ENCODE peak calls at places on chromosomes 5 and 9, in six cellular contexts. L, T, M, J, S and O are unnamed samples. For H3K27me3, the result is how much of the 10 kb centered on the place peaks cover.

GRCh38 chr9:20024159-20024571 is 235.3 kb upstream of the SLC24A2 start:
- DNase-seq in L (no peak), T (no peak), M (no peak), J (no peak), S (no peak), O (no peak)

GRCh38 chr9:5578698-5579085 is 50.2 kb upstream of the RIC1 start:
- DNase-seq in L (no peak), T (no peak), M (no peak), J (no peak), S (no peak), O (no peak)

GRCh38 chr5:71790433-71790832 is 71.4 kb downstream of the CARTPT start:
- DNase-seq in L (no peak), T (no peak), M (no peak), J (no peak), S (no peak), O (no peak)

GRCh38 chr5:42057254-42057690 is 132.2 kb downstream of the FBXO4 start:
- DNase-seq in L (no peak), T (no peak), M (no peak), J (peak), S (peak), O (peak)

GRCh38 chr9:76018244-76018643 is 127.8 kb downstream of the PCSK5 start:
- DNase-seq in L (no peak), T (no peak), M (peak), J (peak), S (no peak), O (no peak)

GRCh38 chr5:92916036-92916435 is 665.0 kb downstream of the NR2F1-AS1 start:
- DNase-seq in L (no peak), T (no peak), M (no peak), J (no peak), S (no peak), O (no peak)

GRCh38 chr9:31390352-31391025 is 994.0 kb upstream of the ACO1 start:
- DNase-seq in L (no peak), T (no peak), M (no peak), J (no peak), S (no peak), O (no peak)

GRCh38 chr9:130427326-130427725 is 17.4 kb upstream of the ASS1 start:
- DNase-seq in L (no peak), T (no peak), M (no peak), J (no peak), S (no peak), O (no peak)

GRCh38 chr5:170067574-170068170 is 38.0 kb upstream of the FOXI1 start:
- DNase-seq in L (no peak), T (no peak), M (no peak), J (no peak), S (no peak), O (no peak)

GRCh38 chr5:125149503-125149902 is 403.1 kb upstream of the ZNF608 start:
- DNase-seq in L (no peak), T (no peak), M (no peak), J (no peak), S (no peak), O (peak)

GRCh38 chr9:75648021-75648420 is 242.5 kb upstream of the PCSK5 start:
- DNase-seq in L (no peak), T (peak), M (peak), J (no peak), S (no peak), O (no peak)

GRCh38 chr9:136687721-136688223 is 515 bp upstream of the AGPAT2 start:
- DNase-seq in L (no peak), T (peak), M (peak), J (peak), S (no peak), O (no peak)

GRCh38 chr9:111743275-111743674 is 51.5 kb downstream of the SHOC1 start:
- DNase-seq in L (no peak), T (no peak), M (no peak), J (no peak), S (no peak), O (peak)

GRCh38 chr5:154138701-154139100 is 51.8 kb upstream of the GALNT10 start:
- DNase-seq in L (peak), T (no peak), M (no peak), J (no peak), S (no peak), O (no peak)

GRCh38 chr5:74424162-74424868 is 216.2 kb downstream of the ENC1 start:
- DNase-seq in L (no peak), T (no peak), M (no peak), J (no peak), S (no peak), O (no peak)

GRCh38 chr9:122218885-122219855 is 9.6 kb downstream of the LHX6 start:
- DNase-seq in L (no peak), T (no peak), M (peak), J (no peak), S (no peak), O (no peak)

GRCh38 chr9:89985078-89985477 is 380.3 kb downstream of the GADD45G start:
- DNase-seq in L (no peak), T (no peak), M (no peak), J (no peak), S (no peak), O (no peak)

GRCh38 chr5:43332401-43332800 is 19.2 kb upstream of the HMGCS1 start:
- DNase-seq in L (no peak), T (no peak), M (no peak), J (no peak), S (no peak), O (no peak)

GRCh38 chr5:67161767-67162166 is 34.8 kb downstream of the CD180 start:
- DNase-seq in L (no peak), T (no peak), M (no peak), J (no peak), S (no peak), O (no peak)

GRCh38 chr5:67160985-67161384 is 35.6 kb downstream of the CD180 start:
- DNase-seq in L (no peak), T (no peak), M (no peak), J (no peak), S (peak), O (peak)

GRCh38 chr5:67164856-67165523 is 31.6 kb downstream of the CD180 start:
- DNase-seq in L (no peak), T (no peak), M (peak), J (no peak), S (no peak), O (no peak)

GRCh38 chr5:67163863-67164595 is 32.6 kb downstream of the CD180 start:
- DNase-seq in L (no peak), T (peak), M (peak), J (no peak), S (no peak), O (no peak)

DNA sequence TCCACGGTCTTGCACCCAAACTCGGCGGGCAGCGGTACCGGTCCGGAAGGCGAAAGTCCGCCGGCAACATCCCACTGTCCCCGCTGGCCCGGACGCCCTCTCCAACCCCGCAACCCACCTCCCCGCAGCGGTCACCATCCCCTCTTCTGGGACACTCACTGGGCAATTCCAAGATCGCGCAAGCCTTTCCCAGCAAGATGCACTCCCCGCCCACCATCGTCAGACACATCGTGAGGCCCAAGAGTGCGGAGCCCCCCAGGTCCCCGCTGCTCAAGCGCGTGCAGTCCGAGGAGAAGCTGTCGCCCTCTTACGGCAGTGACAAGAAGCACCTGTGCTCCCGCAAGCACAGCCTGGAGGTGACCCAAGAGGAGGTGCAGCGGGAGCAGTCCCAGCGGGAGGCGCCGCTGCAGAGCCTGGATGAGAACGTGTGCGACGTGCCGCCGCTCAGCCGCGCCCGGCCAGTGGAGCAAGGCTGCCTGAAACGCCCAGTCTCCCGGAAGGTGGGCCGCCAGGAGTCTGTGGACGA is 33.3 kb downstream of the CD180 start:
- DNase-seq in L (no peak), T (peak), M (peak), J (no peak), S (no peak), O (no peak)
- TF ChIP-seq CTCF in L (no peak), T (no peak), M (no peak), J (no peak), S (no peak), O (no peak)

DNA sequence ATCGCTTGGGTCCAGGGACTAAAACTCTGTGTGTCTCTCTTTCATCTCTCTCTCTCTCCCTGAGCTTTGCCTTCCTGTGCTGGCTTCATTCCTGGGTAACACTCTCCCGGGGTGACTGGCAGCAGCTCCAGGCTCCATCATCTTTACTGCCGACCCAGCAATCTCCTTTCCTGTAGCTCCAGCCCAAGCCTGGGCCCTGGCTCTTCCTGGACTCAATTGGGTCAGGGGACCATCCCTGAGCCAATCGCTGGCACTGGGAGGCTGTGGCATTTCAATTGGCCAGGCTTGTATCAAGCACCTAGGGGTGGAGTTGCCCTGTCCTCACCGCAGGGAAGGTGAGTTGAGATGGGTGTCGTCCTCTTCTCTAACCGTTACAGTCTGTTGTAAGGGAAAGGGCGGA is 31.9 kb downstream of the FAM240B start:
- DNase-seq in L (no peak), T (no peak), M (no peak), J (no peak), S (no peak), O (no peak)
- H3K4me3 ChIP-seq in L (peak), T (no peak), M (peak), J (no peak), S (no peak), O (no peak)

DNA sequence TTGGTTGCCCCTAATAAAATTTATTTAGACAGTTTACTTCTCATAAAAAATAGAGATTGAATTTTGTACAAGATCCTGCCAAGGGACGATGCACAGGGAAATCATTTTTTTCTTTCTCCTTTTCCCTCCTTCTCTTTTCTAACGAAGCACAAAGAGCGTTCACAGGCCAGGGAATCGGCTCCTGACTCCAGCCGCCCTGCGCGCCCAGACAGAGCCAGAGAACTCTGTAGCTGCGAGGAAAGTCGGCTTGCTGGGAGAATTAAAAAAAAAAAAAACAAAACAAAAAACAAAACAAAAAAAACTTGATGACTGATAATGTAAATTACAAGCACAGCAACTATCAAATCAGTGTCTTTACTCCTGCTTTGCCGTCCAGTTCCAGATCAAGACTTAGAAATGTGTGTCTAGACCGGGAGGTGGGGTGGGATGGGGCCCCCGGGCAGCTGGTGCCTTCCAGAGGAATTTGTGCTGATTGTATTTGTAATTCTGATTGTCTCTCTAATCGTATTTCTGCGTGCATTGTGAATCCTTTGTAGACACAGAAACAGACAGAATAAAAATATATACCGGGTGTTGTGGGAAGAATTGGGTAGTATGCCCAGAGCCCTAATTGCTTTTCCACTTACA is 3.6 kb upstream of the OTP start:
- DNase-seq in L (no peak), T (no peak), M (no peak), J (no peak), S (no peak), O (no peak)
- H3K27me3 ChIP-seq in L (half or more), T (half or more), M (under half), J (under half), S (half or more), O (half or more)

GRCh38 chr9:88310310-88310980 is 77.8 kb upstream of the SPIN1 start:
- DNase-seq in L (no peak), T (no peak), M (no peak), J (no peak), S (no peak), O (no peak)
- TF ChIP-seq CTCF in L (no peak), T (no peak), M (no peak), J (no peak), S (no peak), O (no peak)

GRCh38 chr5:151094054-151094858 is 13.4 kb upstream of the TNIP1 start:
- DNase-seq in L (no peak), T (no peak), M (no peak), J (peak), S (peak), O (peak)
- H3K4me3 ChIP-seq in L (no peak), T (no peak), M (no peak), J (no peak), S (no peak), O (no peak)

DNA sequence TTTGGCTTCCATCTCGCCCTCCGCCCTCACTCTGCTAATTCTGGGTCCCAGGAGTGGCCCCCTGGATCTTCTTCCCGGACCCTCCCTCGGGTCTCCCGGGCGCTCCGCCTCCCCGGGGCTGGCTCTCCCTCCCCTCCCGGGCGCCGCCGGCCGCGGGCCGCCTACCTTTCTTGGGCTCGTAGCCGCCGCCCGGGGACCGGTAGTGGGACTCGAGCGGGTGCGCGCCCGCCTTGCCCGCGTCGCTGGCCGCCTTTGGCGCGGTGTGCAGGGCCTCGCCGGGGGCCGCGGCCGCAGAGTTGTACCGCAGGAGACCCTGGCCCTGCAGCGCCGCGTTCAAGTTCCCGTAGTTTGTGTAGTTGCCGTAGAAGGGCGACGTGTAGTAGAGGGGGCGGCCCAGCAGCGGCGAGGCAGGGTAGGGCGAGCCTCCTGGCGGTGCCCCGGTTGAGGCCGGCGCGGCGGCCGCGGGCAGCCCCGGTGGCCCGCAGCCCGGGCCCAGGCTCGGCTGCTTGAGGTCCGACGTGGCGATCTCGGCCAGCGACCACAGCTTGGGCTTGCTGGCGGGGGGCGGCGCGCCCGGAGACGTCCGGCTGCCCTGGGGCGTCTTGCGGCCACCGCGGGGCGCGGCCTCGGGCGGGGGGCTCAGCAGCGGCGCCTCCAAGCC is 3.2 kb downstream of the IRX2 start:
- DNase-seq in L (no peak), T (no peak), M (peak), J (no peak), S (no peak), O (no peak)
- H3K27me3 ChIP-seq in L (half or more), T (half or more), M (under half), J (under half), S (under half), O (under half)

DNA sequence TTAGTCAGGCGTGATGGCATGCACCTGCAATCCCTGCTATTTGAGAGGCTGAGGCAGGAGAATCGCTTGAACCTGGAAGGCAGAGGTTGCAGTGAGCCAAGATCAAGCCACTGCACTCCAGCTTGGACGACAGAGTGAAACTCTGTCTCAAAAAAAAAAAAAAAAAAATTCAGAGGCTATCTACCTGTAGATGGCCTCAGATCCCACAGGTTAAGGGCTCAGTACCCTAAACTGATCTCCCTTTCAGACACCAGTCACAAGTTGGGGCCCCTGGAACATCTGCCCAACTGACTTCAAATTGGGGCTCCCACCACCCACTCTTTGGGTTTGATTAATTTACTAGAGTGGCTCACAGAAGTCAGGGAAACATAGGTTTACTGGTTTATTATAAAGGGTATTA is 65.4 kb upstream of the ERCC6L2 start:
- DNase-seq in L (no peak), T (no peak), M (no peak), J (no peak), S (no peak), O (no peak)
- TF ChIP-seq CTCF in L (no peak), T (no peak), M (no peak), J (no peak), S (no peak), O (no peak)

DNA sequence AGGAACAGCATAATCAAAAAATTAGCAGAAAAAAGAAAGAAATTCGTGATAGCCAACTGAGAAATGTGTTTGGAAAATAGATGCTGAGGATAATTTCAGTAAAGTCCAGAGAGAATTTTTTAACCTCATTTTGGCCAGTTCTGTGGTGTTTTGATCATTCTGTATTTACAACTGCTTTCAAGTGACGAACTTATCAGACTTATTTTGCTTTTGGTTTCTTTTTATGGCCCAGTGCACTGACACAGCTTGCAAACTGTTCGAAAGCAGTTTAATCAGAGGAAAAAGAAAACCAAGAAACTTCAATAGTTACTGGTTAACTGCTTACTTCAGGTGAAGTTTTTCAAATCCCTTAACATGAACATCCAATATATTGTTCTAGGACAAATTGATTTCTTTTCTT is 1.9 kb downstream of the SDHA start:
- DNase-seq in L (no peak), T (no peak), M (no peak), J (no peak), S (no peak), O (no peak)
- H3K4me3 ChIP-seq in L (peak), T (peak), M (peak), J (peak), S (peak), O (no peak)

DNA sequence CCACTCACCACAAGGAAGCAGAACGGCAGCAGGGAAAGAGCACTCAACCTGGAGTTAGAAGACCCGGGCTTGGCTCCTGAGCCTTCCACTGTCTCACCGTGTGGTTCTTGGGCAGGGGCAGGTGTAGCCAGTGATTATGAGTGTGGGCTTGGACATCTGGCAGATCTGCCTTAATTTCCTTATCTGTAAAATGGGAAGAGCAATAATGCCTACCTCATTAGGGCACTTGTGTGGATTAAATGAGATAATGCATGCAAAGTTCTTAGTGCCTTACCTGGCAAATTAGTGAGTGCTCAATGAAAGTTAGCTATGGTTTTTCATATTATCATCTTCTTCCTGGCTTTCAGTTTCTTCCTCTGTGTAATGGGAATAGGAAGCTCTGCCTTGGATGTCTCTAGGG is 28.1 kb upstream of the COL15A1 start:
- DNase-seq in L (no peak), T (no peak), M (no peak), J (no peak), S (no peak), O (no peak)
- H3K27me3 ChIP-seq in L (under half), T (under half), M (under half), J (under half), S (under half), O (under half)